ENCODE peak calls at places on chromosomes 4 and X, in four cellular contexts. C is esophagus squamous epithelium, S is amniotic stem cell, U is OCI-LY7. M is an unnamed sample.

GRCh38 chrX:13044441-13044840 is at the start of gene FAM9C:
- DNase-seq in U (no peak), C (no peak), S (no peak), M (no peak)

GRCh38 chr4:101019313-101019712 is 328.0 kb downstream of the PPP3CA start:
- DNase-seq in U (no peak), C (no peak), S (no peak), M (no peak)

GRCh38 chrX:115940888-115941332 is 229.6 kb upstream of the AGTR2 start:
- DNase-seq in S (no peak), U (peak; percentile 50), C (no peak), M (no peak)

GRCh38 chr4:10078481-10079233 is 37.9 kb downstream of the WDR1 start:
- DNase-seq in U (no peak), C (no peak), S (no peak), M (no peak)

GRCh38 chr4:39710098-39710896 is 12.4 kb downstream of the UBE2K start:
- DNase-seq in S (no peak), U (no peak), C (no peak), M (no peak)

GRCh38 chr4:36325499-36325898 is 44.1 kb downstream of the DTHD1 start:
- DNase-seq in U (peak; percentile 16), C (no peak), S (no peak), M (no peak)

GRCh38 chrX:47620303-47620685 is 637 bp upstream of the SYN1 start:
- DNase-seq in S (no peak), C (no peak), U (no peak), M (no peak)

GRCh38 chr4:77815651-77816050 is 3.5 kb downstream of the CNOT6L start:
- DNase-seq in U (peak; percentile 71), S (no peak), C (no peak), M (no peak)

GRCh38 chr4:113636438-113636818 is 125.1 kb downstream of the CAMK2D start:
- DNase-seq in C (no peak), U (peak; percentile 84), S (no peak), M (no peak)

GRCh38 chr4:99859618-99860017 is 34.6 kb downstream of the LAMTOR3 start:
- DNase-seq in C (no peak), S (no peak), U (peak; percentile 63), M (no peak)